ENCODE peak calls at places on chromosomes 13 and 19, in five cellular contexts. E is H1, F is GM12878, B is HepG2, H is NT2/D1. S is an unnamed sample.

GRCh38 chr13:48816696-48817095 is 159.0 kb upstream of the FNDC3A start:
- DNase-seq in B (no peak), H (no peak), E (no peak), F (no peak), S (no peak)

GRCh38 chr19:16821081-16821480 is 8.1 kb upstream of the SIN3B start:
- DNase-seq in H (no peak), E (no peak), F (no peak), B (no peak), S (no peak)

GRCh38 chr13:31896427-31896826 is 135.1 kb upstream of the FRY start:
- DNase-seq in H (no peak), B (no peak), F (no peak), E (no peak), S (peak)

GRCh38 chr13:73025212-73026012 is 33.4 kb upstream of the KLF5 start:
- DNase-seq in E (no peak), B (no peak), H (no peak), F (no peak), S (no peak)

GRCh38 chr13:84405286-84405685 is 523.0 kb upstream of the SLITRK1 start:
- DNase-seq in F (no peak), E (no peak), H (no peak), B (no peak), S (no peak)

GRCh38 chr19:41784337-41785239 is 11.8 kb upstream of the CEACAM3 start:
- DNase-seq in F (no peak), H (no peak), E (no peak), B (no peak), S (no peak)

GRCh38 chr13:39417643-39418042 is 185.3 kb downstream of the LHFPL6 start:
- DNase-seq in B (no peak), E (peak), H (no peak), F (no peak), S (no peak)

GRCh38 chr19:8097681-8098567 is 45.4 kb downstream of the CCL25 start:
- DNase-seq in E (no peak), F (no peak), B (no peak), H (no peak), S (no peak)

GRCh38 chr13:86870388-86870966 is 800.7 kb upstream of the SLITRK5 start:
- DNase-seq in H (no peak), F (no peak), B (peak), E (no peak), S (no peak)

GRCh38 chr13:34357435-34358232 is 539.7 kb downstream of the RFC3 start:
- DNase-seq in E (no peak), F (no peak), B (no peak), H (peak), S (no peak)

GRCh38 chr19:5687360-5688198 is 2.5 kb upstream of the RPL36 start:
- DNase-seq in F (no peak), B (no peak), E (no peak), H (no peak), S (no peak)

GRCh38 chr13:40402931-40403412 is 263.5 kb downstream of the FOXO1 start:
- DNase-seq in F (no peak), E (no peak), B (peak), H (no peak), S (no peak)

GRCh38 chr13:44697058-44697457 is 120.9 kb upstream of the TSC22D1 start:
- DNase-seq in B (no peak), E (no peak), F (no peak), H (no peak), S (no peak)

GRCh38 chr19:1172353-1173159 is 1.5 kb downstream of the SBNO2 start:
- DNase-seq in B (no peak), E (no peak), F (no peak), H (no peak), S (no peak)

GRCh38 chr19:30492581-30492980 is 120.4 kb downstream of the ZNF536 start:
- DNase-seq in E (peak), H (no peak), F (no peak), B (no peak), S (no peak)

GRCh38 chr13:112249644-112250610 is 126.2 kb upstream of the SPACA7 start:
- DNase-seq in B (no peak), F (no peak), E (no peak), H (peak), S (no peak)

GRCh38 chr13:110109140-110109783 is 197.7 kb downstream of the COL4A1 start:
- DNase-seq in B (no peak), H (peak), F (no peak), E (no peak), S (no peak)

GRCh38 chr13:38045278-38046048 is 175.9 kb upstream of the TRPC4 start:
- DNase-seq in E (peak), H (peak), B (peak), F (no peak), S (peak)

GRCh38 chr19:39499082-39499642 is 415 bp downstream of the DLL3 start:
- DNase-seq in F (no peak), B (no peak), E (no peak), H (no peak), S (no peak)

GRCh38 chr19:39500543-39500942 is 1.8 kb downstream of the DLL3 start:
- DNase-seq in E (no peak), F (no peak), B (no peak), H (no peak), S (no peak)

GRCh38 chr19:39499932-39500331 is 1.2 kb downstream of the DLL3 start:
- DNase-seq in E (no peak), B (no peak), F (no peak), H (no peak), S (no peak)

GRCh38 chr19:39501340-39501739 is 2.6 kb downstream of the DLL3 start:
- DNase-seq in E (no peak), B (no peak), H (no peak), F (no peak), S (no peak)

DNA sequence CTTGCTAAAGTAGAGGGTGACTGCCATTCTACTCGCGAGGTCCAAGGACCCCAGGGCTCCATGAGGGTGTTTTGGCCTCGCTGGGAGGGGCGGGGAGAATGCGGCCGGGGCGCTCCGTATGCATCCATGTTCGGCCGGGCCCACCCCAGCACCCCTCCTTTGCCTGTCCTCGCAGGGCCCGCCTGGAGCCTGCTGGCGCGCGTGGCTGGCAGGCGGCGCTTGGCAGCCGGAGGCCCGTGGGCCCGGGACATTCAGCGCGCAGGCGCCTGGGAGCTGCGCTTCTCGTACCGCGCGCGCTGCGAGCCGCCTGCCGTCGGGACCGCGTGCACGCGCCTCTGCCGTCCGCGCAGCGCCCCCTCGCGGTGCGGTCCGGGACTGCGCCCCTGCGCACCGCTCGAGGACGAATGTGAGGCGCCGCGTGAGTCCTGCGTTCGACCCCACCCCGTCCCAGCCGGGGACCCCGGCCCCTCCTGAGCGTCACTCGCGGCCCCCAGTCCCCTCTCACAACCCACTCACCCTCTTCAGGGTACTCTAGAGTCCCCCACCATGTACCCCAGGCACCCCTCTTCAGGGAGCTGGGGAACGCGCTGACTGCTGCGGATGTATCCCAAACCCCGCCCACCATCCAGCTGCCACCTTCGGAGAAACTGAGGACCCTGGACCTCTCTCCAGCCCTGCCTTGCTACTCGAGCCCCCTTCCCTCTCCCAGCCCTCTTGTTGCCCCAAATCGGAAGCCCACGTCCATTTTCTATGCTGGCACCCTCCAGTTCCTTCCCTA is 4.1 kb downstream of the DLL3 start:
- DNase-seq in B (peak), H (peak), F (no peak), E (no peak), S (peak)
- TF ChIP-seq SUZ12 in B (no peak), H (no peak), F (no peak), E (no peak), S (no peak)

GRCh38 chr13:113553541-113554332 is 30.8 kb upstream of the TFDP1 start:
- DNase-seq in B (no peak), F (no peak), E (no peak), H (no peak), S (no peak)

GRCh38 chr13:113552786-113553540 is 31.6 kb upstream of the TFDP1 start:
- DNase-seq in H (no peak), B (no peak), E (no peak), F (no peak), S (no peak)

GRCh38 chr13:113555141-113555540 is 29.4 kb upstream of the TFDP1 start:
- DNase-seq in H (no peak), E (no peak), F (no peak), B (no peak), S (no peak)

GRCh38 chr13:113552079-113552478 is 32.5 kb upstream of the TFDP1 start:
- DNase-seq in B (no peak), F (no peak), H (no peak), E (no peak), S (no peak)

DNA sequence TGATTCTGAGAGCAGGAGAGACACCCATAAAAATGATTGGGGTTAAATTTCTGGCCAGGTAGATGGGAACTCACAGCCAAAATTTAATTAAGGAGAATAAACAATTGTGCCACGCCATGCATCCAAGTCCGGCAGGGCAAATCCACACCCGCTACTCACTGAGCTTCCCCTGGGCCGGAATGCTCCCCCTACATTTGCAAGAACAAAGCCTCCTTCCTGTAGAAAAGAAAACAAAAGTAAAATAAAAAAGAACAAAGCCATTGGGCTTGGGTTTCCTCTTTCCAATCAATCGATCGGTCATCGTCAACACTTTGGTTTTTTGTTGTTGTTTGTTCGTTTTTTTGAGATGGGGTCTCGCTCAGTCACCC is 30.2 kb upstream of the TFDP1 start:
- DNase-seq in E (no peak), B (no peak), F (no peak), H (no peak), S (no peak)
- TF ChIP-seq SUZ12 in E (no peak), B (no peak), F (no peak), H (no peak), S (no peak)

GRCh38 chr13:80923907-80924306 is 583.0 kb upstream of the SPRY2 start:
- DNase-seq in E (no peak), B (no peak), F (no peak), H (no peak), S (peak)
- TF ChIP-seq SUZ12 in E (no peak), B (no peak), F (no peak), H (no peak), S (no peak)

DNA sequence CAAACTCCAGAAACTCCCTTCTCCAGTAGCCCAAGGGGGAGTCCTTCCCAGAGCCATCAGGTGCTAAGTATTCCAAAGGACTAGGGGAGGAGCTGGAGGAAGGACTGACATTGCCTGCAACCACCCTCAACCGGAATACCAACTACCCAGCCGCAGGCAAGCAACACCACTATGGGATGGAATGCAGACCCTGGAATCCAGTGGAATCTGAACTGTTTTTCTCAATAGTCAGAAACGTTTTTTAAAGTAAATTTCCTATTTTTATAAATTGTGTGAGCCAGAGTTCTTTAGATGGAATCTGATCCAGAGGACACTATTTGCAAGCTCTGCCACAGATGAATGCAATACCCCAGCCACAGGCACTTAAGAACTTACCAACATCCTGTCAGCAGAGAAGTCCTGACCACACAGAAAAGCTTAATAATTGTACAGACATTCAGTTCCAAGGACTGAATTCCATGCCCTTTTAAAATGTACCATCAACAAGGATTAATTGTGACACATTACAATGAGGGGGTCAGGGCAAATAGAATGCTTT is 92.1 kb downstream of the USP12 start:
- DNase-seq in B (no peak), H (peak), E (peak), F (no peak), S (no peak)
- TF ChIP-seq SUZ12 in B (no peak), H (no peak), E (no peak), F (no peak), S (no peak)

GRCh38 chr19:38417544-38418506 is 8.2 kb downstream of the RASGRP4 start:
- DNase-seq in E (no peak), B (no peak), H (no peak), F (no peak), S (no peak)
- TF ChIP-seq SUZ12 in E (no peak), B (no peak), H (no peak), F (no peak), S (no peak)

GRCh38 chr13:98842074-98842473 is 89.6 kb upstream of the SLC15A1 start:
- DNase-seq in B (peak), H (no peak), F (no peak), E (no peak), S (no peak)
- TF ChIP-seq SUZ12 in B (no peak), H (no peak), F (no peak), E (no peak), S (no peak)

GRCh38 chr19:35501684-35502083 is 11.4 kb upstream of the KRTDAP start:
- DNase-seq in F (no peak), E (no peak), B (no peak), H (no peak), S (no peak)
- TF ChIP-seq SUZ12 in F (no peak), E (no peak), B (no peak), H (no peak), S (no peak)

DNA sequence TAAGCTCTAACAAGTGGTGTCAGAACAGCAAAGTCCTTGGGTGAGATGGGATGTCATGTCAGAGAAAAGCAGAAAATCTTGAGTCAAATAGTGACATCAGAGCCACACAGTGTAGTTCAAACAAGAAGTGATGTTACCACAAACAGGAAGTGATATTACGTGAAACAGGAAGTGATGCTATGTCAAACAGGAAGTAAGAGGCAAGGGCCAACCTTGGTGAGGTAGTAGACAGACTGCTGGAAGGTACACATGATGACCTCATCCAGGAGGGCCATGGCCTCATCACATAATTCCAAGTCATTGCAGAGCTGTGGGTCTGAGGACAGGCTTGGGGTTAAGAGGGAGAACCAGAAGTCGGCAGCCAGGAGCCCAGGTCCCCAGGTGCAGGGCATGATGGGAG is 7.0 kb upstream of the MAMSTR start:
- DNase-seq in B (no peak), H (no peak), F (no peak), E (no peak), S (no peak)
- TF ChIP-seq SUZ12 in B (no peak), H (no peak), F (no peak), E (no peak), S (no peak)

DNA sequence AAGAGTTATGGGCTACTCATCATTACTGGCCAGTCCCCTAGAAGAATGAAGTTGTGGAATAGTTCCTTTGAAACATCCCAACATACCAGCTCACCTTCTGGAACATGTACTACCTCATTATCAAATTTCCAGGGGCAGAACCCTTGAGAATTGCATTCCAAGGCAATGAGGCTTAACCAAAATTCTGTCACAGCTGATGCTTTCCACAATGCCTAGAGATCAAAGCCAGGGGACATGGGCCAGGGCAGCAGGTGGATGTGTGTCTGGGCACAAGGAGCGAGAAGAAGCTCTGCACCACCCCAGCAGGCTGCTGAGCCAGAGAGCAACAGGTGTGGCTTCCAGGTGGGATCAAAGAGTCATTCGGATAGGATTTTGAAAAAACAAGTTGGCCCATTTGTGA is 362.1 kb downstream of the EFNB2 start:
- DNase-seq in E (no peak), F (no peak), H (no peak), B (no peak), S (no peak)
- TF ChIP-seq SUZ12 in E (no peak), F (no peak), H (no peak), B (no peak), S (no peak)

GRCh38 chr19:2475018-2475701 is 767 bp upstream of the GADD45B start:
- DNase-seq in F (no peak), B (no peak), H (no peak), E (no peak), S (peak)

GRCh38 chr19:2474232-2475017 is 1.5 kb upstream of the GADD45B start:
- DNase-seq in H (peak), E (no peak), B (peak), F (no peak), S (peak)

GRCh38 chr19:2464389-2464788 is 7.6 kb upstream of the LMNB2 start:
- DNase-seq in H (no peak), E (no peak), B (no peak), F (no peak), S (no peak)

DNA sequence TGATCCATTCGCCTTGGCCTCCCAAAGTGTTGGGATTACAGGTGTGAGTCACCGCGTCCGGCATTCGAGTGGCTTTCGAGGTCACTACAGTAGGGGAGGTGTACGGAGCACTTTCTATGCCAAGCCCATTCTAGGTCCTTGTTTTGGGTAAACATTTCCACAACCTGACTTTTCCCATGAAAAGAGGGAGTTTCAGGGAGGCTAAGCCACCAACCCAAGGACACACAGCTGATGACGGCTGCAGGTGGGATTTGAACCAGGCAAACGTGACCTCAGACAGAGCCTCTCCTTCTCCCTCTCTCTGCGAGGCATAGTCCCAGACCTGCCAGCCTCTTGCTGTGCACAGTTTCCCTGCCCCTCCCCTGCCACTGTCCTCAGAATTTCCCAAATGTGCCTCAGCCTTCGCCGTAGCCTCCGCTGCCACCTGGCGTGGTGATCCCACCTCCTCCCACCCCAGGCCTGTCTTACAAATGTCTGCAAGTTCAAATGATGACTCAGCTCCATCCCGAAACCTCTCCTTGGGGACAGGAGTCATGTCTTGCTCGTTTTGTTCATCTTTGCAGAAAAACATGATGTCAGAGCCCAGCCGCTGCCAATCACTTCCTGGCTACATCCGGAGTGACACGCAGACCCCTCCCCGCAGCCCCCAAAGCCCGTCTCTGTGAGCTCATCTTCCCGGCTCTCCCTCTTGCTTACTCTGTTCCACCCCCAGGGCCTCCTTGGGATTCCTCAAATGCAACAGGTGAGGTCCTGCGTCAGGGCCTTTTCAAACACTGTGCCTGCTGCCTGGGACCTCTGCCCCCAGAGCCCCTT is 6.6 kb upstream of the GADD45B start:
- DNase-seq in H (no peak), E (no peak), B (no peak), F (no peak), S (no peak)
- TF ChIP-seq SUZ12 in H (no peak), E (no peak), B (no peak), F (no peak), S (no peak)